ENCODE peak calls at places on chromosomes 3 and 15, in eight cellular contexts. B, L, A, P, T, E, K and O are unnamed samples.

GRCh38 chr3:71708478-71709098 is 16.6 kb downstream of the EIF4E3 start:
- DNase-seq in B (no peak), L (no peak), A (no peak), P (no peak), T (no peak), E (no peak), K (no peak), O (no peak)

GRCh38 chr3:9525078-9525477 is 28.5 kb downstream of the LHFPL4 start:
- DNase-seq in B (no peak), L (no peak), A (no peak), P (no peak), T (no peak), E (no peak), K (no peak), O (no peak)

GRCh38 chr15:28099555-28100140 is 533 bp upstream of the OCA2 start:
- DNase-seq in B (no peak), L (no peak), A (no peak), P (no peak), T (no peak), E (no peak), K (no peak), O (no peak)

GRCh38 chr15:73928241-73928579 is 1.9 kb downstream of the LOXL1 start:
- DNase-seq in B (no peak), L (no peak), A (no peak), P (no peak), T (no peak), E (no peak), K (no peak), O (peak)

GRCh38 chr3:46851364-46852328 is 11.6 kb downstream of the MYL3 start:
- DNase-seq in B (peak), L (no peak), A (peak), P (peak), T (no peak), E (no peak), K (no peak), O (peak)

GRCh38 chr15:85897818-85898717 is 103.3 kb upstream of the KLHL25 start:
- DNase-seq in B (peak), L (no peak), A (no peak), P (no peak), T (no peak), E (no peak), K (no peak), O (no peak)

GRCh38 chr15:42605281-42605744 is 29.9 kb downstream of the STARD9 start:
- DNase-seq in B (no peak), L (no peak), A (no peak), P (no peak), T (no peak), E (no peak), K (no peak), O (no peak)

GRCh38 chr3:6753536-6753935 is 107.4 kb upstream of the GRM7 start:
- DNase-seq in B (no peak), L (no peak), A (no peak), P (no peak), T (peak), E (no peak), K (no peak), O (no peak)

GRCh38 chr3:8767667-8768363 is 1.6 kb downstream of the OXTR start:
- DNase-seq in B (peak), L (no peak), A (no peak), P (peak), T (peak), E (no peak), K (no peak), O (no peak)

GRCh38 chr3:132723024-132723462 is 834 bp upstream of the NPHP3 start:
- DNase-seq in B (no peak), L (no peak), A (no peak), P (no peak), T (no peak), E (no peak), K (no peak), O (no peak)

GRCh38 chr3:167750273-167750971 is 14.9 kb downstream of the SERPINI1 start:
- DNase-seq in B (no peak), L (no peak), A (no peak), P (no peak), T (no peak), E (no peak), K (no peak), O (no peak)

GRCh38 chr3:48428863-48429415 is 947 bp downstream of the PLXNB1 start:
- DNase-seq in B (peak), L (no peak), A (peak), P (peak), T (peak), E (peak), K (no peak), O (no peak)

GRCh38 chr3:121504598-121504997 is 41.2 kb downstream of the POLQ start:
- DNase-seq in B (no peak), L (no peak), A (no peak), P (no peak), T (no peak), E (no peak), K (no peak), O (no peak)

GRCh38 chr3:70281663-70282062 is 30.8 kb downstream of the MDFIC2 start:
- DNase-seq in B (no peak), L (peak), A (no peak), P (no peak), T (no peak), E (no peak), K (no peak), O (no peak)

GRCh38 chr3:181086011-181086410 is 96.5 kb upstream of the DNAJC19 start:
- DNase-seq in B (no peak), L (no peak), A (no peak), P (no peak), T (no peak), E (no peak), K (no peak), O (no peak)

GRCh38 chr3:124824286-124824915 is 62.8 kb downstream of the ITGB5 start:
- DNase-seq in B (no peak), L (no peak), A (no peak), P (no peak), T (no peak), E (no peak), K (no peak), O (no peak)

GRCh38 chr15:48967336-48967735 is 3.6 kb upstream of the SHC4 start:
- DNase-seq in B (no peak), L (no peak), A (no peak), P (no peak), T (no peak), E (no peak), K (no peak), O (no peak)

GRCh38 chr15:67613708-67614107 is 71.2 kb downstream of the MAP2K5 start:
- DNase-seq in B (no peak), L (no peak), A (no peak), P (no peak), T (no peak), E (no peak), K (no peak), O (no peak)

GRCh38 chr15:39016706-39017105 is 452.1 kb upstream of the RASGRP1 start:
- DNase-seq in B (no peak), L (no peak), A (no peak), P (no peak), T (no peak), E (no peak), K (no peak), O (no peak)

GRCh38 chr3:40718681-40719080 is 193.9 kb downstream of the ZNF621 start:
- DNase-seq in B (no peak), L (no peak), A (no peak), P (no peak), T (no peak), E (no peak), K (no peak), O (no peak)

GRCh38 chr15:81006124-81006523 is 5.4 kb downstream of the TLNRD1 start:
- DNase-seq in B (no peak), L (no peak), A (no peak), P (no peak), T (no peak), E (no peak), K (no peak), O (no peak)

GRCh38 chr3:100033814-100034490 is 80.3 kb downstream of the FILIP1L start:
- DNase-seq in B (no peak), L (no peak), A (no peak), P (no peak), T (no peak), E (no peak), K (no peak), O (no peak)

GRCh38 chr3:110343376-110343775 is 728.2 kb upstream of the NECTIN3 start:
- DNase-seq in B (no peak), L (peak), A (no peak), P (no peak), T (no peak), E (no peak), K (no peak), O (no peak)

GRCh38 chr15:43168192-43169107 is 16.8 kb upstream of the CCNDBP1 start:
- DNase-seq in B (peak), L (no peak), A (no peak), P (no peak), T (no peak), E (peak), K (no peak), O (no peak)

GRCh38 chr3:180447156-180447555 is 154.8 kb upstream of the TTC14 start:
- DNase-seq in B (no peak), L (no peak), A (no peak), P (no peak), T (no peak), E (no peak), K (no peak), O (no peak)

DNA sequence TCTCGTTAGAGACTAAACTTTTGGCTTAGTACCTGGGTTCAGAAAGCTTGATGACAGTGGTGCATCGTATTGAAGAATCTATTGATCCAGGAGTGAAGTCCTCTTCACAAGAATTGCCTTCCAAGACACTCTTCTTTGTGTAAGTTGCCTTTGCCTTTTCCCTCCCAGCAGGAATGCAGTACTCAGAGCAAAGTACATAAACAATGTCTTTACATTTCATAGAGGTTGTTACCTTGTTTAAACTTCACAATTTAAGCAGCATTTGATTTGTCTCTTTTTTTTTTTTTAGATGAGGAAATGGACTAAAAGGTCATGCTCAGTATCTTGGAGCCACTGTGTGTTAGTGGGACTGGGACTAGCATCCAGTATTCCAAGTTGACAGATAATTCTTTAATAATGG is 9.9 kb downstream of the RAB7A start:
- DNase-seq in B (no peak), L (no peak), A (no peak), P (no peak), T (no peak), E (no peak), K (no peak), O (no peak)
- H3K27ac ChIP-seq in B (no peak), L (no peak), A (no peak), P (no peak), T (no peak), E (no peak), K (no peak), O (no peak)

DNA sequence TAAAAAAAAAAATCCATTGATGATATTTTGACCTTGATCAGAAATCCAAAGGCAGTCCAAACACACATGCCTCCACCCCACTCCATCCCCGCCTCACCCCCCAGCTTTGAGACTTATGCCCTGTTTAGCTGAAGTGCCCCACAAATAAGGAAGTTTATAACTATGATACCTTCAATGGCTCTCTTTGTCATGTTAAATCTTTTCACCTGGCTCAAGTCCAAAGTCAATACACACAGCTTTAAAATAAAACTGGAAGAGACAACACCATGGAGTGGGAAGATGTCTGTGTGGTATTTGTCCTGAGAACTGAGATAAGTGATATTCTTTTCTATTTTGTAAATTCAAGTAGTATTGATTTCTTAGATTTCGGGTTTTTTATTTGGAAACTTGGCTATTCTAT is 5.0 kb downstream of the FOXB1 start:
- DNase-seq in B (no peak), L (no peak), A (no peak), P (no peak), T (no peak), E (no peak), K (no peak), O (no peak)
- H3K4me3 ChIP-seq in B (no peak), L (no peak), A (no peak), P (no peak), T (no peak), E (no peak), K (no peak), O (no peak)

GRCh38 chr3:196757876-196758739 is 18.5 kb downstream of the PAK2 start:
- DNase-seq in B (no peak), L (peak), A (no peak), P (no peak), T (no peak), E (no peak), K (no peak), O (no peak)
- H3K27ac ChIP-seq in B (no peak), L (no peak), A (no peak), P (no peak), T (no peak), E (no peak), K (no peak), O (no peak)

DNA sequence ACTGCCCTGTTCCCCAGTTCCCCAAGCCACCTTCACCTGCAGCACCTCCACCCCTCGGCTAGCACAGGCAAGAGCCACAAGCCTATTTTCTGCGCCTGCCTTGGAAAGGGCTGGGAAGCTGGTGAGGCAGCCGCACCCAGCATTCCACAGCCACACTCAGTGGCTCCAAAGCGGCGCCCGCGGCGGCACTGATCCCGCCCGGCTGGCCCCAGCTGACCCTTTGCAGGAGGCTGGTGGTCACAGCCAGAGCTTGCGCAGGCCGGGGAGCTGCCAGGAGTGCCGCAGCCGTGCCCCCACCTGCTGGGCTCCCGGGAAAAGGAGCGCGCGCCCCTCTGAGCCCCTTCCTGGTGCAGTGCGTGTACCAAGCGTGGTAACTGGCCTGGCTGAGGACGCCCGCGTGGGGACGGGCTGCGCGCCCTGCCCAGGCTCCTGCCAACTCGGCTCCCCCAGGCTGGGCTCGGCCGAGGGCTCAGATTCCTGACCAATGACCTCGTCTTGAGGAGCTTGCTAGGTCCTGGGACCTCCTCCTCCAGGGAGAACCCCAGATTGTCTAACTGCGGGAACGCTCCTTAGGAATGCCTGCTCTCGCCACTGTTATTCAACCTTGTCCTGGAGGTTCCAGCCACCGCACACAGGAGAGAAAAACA is 13.3 kb downstream of the GRAMD2A start:
- DNase-seq in B (peak), L (peak), A (no peak), P (no peak), T (no peak), E (no peak), K (no peak), O (no peak)
- H3K4me3 ChIP-seq in B (peak), L (peak), A (no peak), P (peak), T (peak), E (peak), K (no peak), O (peak)

GRCh38 chr3:44992555-44993470 is 16.8 kb downstream of the EXOSC7 start:
- DNase-seq in B (peak), L (peak), A (no peak), P (no peak), T (no peak), E (no peak), K (no peak), O (no peak)

GRCh38 chr3:44995142-44995770 is 19.2 kb downstream of the EXOSC7 start:
- DNase-seq in B (no peak), L (no peak), A (peak), P (peak), T (no peak), E (peak), K (no peak), O (no peak)

GRCh38 chr3:44999782-45000181 is 23.7 kb downstream of the EXOSC7 start:
- DNase-seq in B (no peak), L (no peak), A (no peak), P (no peak), T (peak), E (no peak), K (no peak), O (no peak)

GRCh38 chr3:44993471-44994205 is 17.6 kb downstream of the EXOSC7 start:
- DNase-seq in B (no peak), L (peak), A (no peak), P (no peak), T (peak), E (no peak), K (no peak), O (no peak)

GRCh38 chr3:44996556-44996969 is 20.5 kb downstream of the EXOSC7 start:
- DNase-seq in B (no peak), L (no peak), A (no peak), P (no peak), T (no peak), E (no peak), K (no peak), O (no peak)
- H3K27ac ChIP-seq in B (no peak), L (no peak), A (peak), P (peak), T (no peak), E (no peak), K (no peak), O (no peak)

DNA sequence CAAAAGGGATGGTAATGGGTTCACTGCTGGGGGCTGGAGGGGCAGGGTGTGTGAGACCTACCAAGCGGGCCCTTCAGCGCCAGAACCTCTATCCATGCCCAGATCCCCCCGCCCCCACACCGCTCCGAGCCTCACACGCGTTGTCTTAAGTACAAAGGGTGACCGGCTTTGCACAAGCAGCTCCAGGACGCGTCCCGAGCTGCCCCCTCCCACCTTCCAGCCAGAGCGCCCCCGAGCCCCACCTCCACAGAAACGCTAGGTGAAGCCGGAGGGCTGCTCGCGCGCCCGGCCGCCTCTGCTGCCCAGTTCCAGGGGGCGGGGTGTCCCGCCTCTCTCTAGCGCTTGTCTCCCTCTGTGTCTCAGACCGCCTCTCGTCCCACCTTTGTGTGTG is 1.2 kb downstream of the WNT7A start:
- DNase-seq in B (no peak), L (no peak), A (no peak), P (no peak), T (no peak), E (no peak), K (no peak), O (peak)
- H3K4me3 ChIP-seq in B (peak), L (peak), A (no peak), P (no peak), T (no peak), E (peak), K (peak), O (no peak)

GRCh38 chr3:14206548-14207177 is 28.0 kb downstream of the LSM3 start:
- DNase-seq in B (peak), L (no peak), A (no peak), P (no peak), T (no peak), E (no peak), K (no peak), O (no peak)
- H3K27ac ChIP-seq in B (no peak), L (no peak), A (no peak), P (no peak), T (no peak), E (no peak), K (no peak), O (no peak)